ENCODE peak calls at places on chromosomes 3 and 15, in eight cellular contexts. One of them, this sample, is unnamed.
A peak's percentile ranks its signal among the peaks of the same experiment; 100 is the strongest.

GRCh38 chr3:48273594-48274211 is 32.8 kb downstream of the ZNF589 start:
- DNase-seq in naive thymus-derived CD4-positive, alpha-beta T cell: peak; percentile 52
- DNase-seq in pancreas: no peak
- DNase-seq in lower lobe of right lung: no peak
- DNase-seq in A549: peak; percentile 54
- DNase-seq in ovary: peak; percentile 43
- DNase-seq in spleen: no peak
- DNase-seq in CD8-positive, alpha-beta T cell: peak; percentile 34
- DNase-seq in this sample: peak; percentile 44

GRCh38 chr15:32688151-32688639 is 29.6 kb upstream of the GREM1 start:
- DNase-seq in naive thymus-derived CD4-positive, alpha-beta T cell: no peak
- DNase-seq in pancreas: peak; percentile 87
- DNase-seq in lower lobe of right lung: no peak
- DNase-seq in A549: peak; percentile 37
- DNase-seq in ovary: no peak
- DNase-seq in spleen: no peak
- DNase-seq in CD8-positive, alpha-beta T cell: no peak
- DNase-seq in this sample: no peak

GRCh38 chr3:60086811-60087210 is 1037.0 kb upstream of the CFAP20DC start:
- DNase-seq in naive thymus-derived CD4-positive, alpha-beta T cell: no peak
- DNase-seq in pancreas: no peak
- DNase-seq in lower lobe of right lung: no peak
- DNase-seq in A549: no peak
- DNase-seq in ovary: no peak
- DNase-seq in spleen: no peak
- DNase-seq in CD8-positive, alpha-beta T cell: no peak
- DNase-seq in this sample: no peak

GRCh38 chr3:127628788-127629456 is at the start of gene PODXL2:
- DNase-seq in naive thymus-derived CD4-positive, alpha-beta T cell: no peak
- DNase-seq in pancreas: peak; percentile 78
- DNase-seq in lower lobe of right lung: peak; percentile 69
- DNase-seq in A549: peak; percentile 56
- DNase-seq in ovary: peak; percentile 75
- DNase-seq in spleen: peak; percentile 84
- DNase-seq in CD8-positive, alpha-beta T cell: peak; percentile 9
- DNase-seq in this sample: no peak

GRCh38 chr3:88057650-88058321 is 1.0 kb downstream of the CGGBP1 start:
- DNase-seq in naive thymus-derived CD4-positive, alpha-beta T cell: peak; percentile 13
- DNase-seq in pancreas: no peak
- DNase-seq in lower lobe of right lung: no peak
- DNase-seq in A549: no peak
- DNase-seq in ovary: no peak
- DNase-seq in spleen: no peak
- DNase-seq in CD8-positive, alpha-beta T cell: no peak
- DNase-seq in this sample: no peak

GRCh38 chr3:104887069-104887468 is 479.6 kb upstream of the ALCAM start:
- DNase-seq in naive thymus-derived CD4-positive, alpha-beta T cell: no peak
- DNase-seq in pancreas: no peak
- DNase-seq in lower lobe of right lung: no peak
- DNase-seq in A549: no peak
- DNase-seq in ovary: no peak
- DNase-seq in spleen: no peak
- DNase-seq in CD8-positive, alpha-beta T cell: no peak
- DNase-seq in this sample: no peak

GRCh38 chr15:57559875-57560274 is 31.8 kb upstream of the MYZAP start:
- DNase-seq in naive thymus-derived CD4-positive, alpha-beta T cell: peak; percentile 48
- DNase-seq in pancreas: no peak
- DNase-seq in lower lobe of right lung: peak; percentile 71
- DNase-seq in A549: peak; percentile 69
- DNase-seq in ovary: peak; percentile 63
- DNase-seq in spleen: peak; percentile 83
- DNase-seq in CD8-positive, alpha-beta T cell: peak; percentile 47
- DNase-seq in this sample: peak; percentile 48

GRCh38 chr15:29765234-29765841 is 56.9 kb downstream of the TJP1 start:
- DNase-seq in naive thymus-derived CD4-positive, alpha-beta T cell: no peak
- DNase-seq in pancreas: no peak
- DNase-seq in lower lobe of right lung: no peak
- DNase-seq in A549: no peak
- DNase-seq in ovary: no peak
- DNase-seq in spleen: no peak
- DNase-seq in CD8-positive, alpha-beta T cell: no peak
- DNase-seq in this sample: no peak

GRCh38 chr3:185828755-185829154 is 3.9 kb upstream of the IGF2BP2 start:
- DNase-seq in naive thymus-derived CD4-positive, alpha-beta T cell: no peak
- DNase-seq in pancreas: no peak
- DNase-seq in lower lobe of right lung: no peak
- DNase-seq in A549: no peak
- DNase-seq in ovary: no peak
- DNase-seq in spleen: no peak
- DNase-seq in CD8-positive, alpha-beta T cell: no peak
- DNase-seq in this sample: no peak

GRCh38 chr15:51621917-51622268 is 678 bp downstream of the DMXL2 start:
- DNase-seq in naive thymus-derived CD4-positive, alpha-beta T cell: peak; percentile 17
- DNase-seq in pancreas: peak; percentile 71
- DNase-seq in lower lobe of right lung: peak; percentile 68
- DNase-seq in A549: peak; percentile 76
- DNase-seq in ovary: peak; percentile 46
- DNase-seq in spleen: peak; percentile 84
- DNase-seq in CD8-positive, alpha-beta T cell: peak; percentile 7
- DNase-seq in this sample: no peak

GRCh38 chr3:47412842-47413520 is 32.2 kb downstream of the PTPN23 start:
- DNase-seq in naive thymus-derived CD4-positive, alpha-beta T cell: no peak
- DNase-seq in pancreas: peak; percentile 62
- DNase-seq in lower lobe of right lung: no peak
- DNase-seq in A549: no peak
- DNase-seq in ovary: no peak
- DNase-seq in spleen: no peak
- DNase-seq in CD8-positive, alpha-beta T cell: no peak
- DNase-seq in this sample: no peak

GRCh38 chr15:27863000-27863399 is 236.1 kb downstream of the OCA2 start:
- DNase-seq in naive thymus-derived CD4-positive, alpha-beta T cell: no peak
- DNase-seq in pancreas: peak; percentile 34
- DNase-seq in lower lobe of right lung: no peak
- DNase-seq in A549: no peak
- DNase-seq in ovary: no peak
- DNase-seq in spleen: no peak
- DNase-seq in CD8-positive, alpha-beta T cell: no peak
- DNase-seq in this sample: no peak

GRCh38 chr3:10173926-10174435 is 9.3 kb downstream of the IRAK2 start:
- DNase-seq in naive thymus-derived CD4-positive, alpha-beta T cell: no peak
- DNase-seq in pancreas: no peak
- DNase-seq in lower lobe of right lung: peak; percentile 70
- DNase-seq in A549: peak; percentile 62
- DNase-seq in ovary: no peak
- DNase-seq in spleen: no peak
- DNase-seq in CD8-positive, alpha-beta T cell: no peak
- DNase-seq in this sample: no peak

GRCh38 chr15:36449084-36449661 is 130.3 kb upstream of the CDIN1 start:
- DNase-seq in naive thymus-derived CD4-positive, alpha-beta T cell: no peak
- DNase-seq in pancreas: no peak
- DNase-seq in lower lobe of right lung: no peak
- DNase-seq in A549: no peak
- DNase-seq in ovary: no peak
- DNase-seq in spleen: no peak
- DNase-seq in CD8-positive, alpha-beta T cell: no peak
- DNase-seq in this sample: no peak

GRCh38 chr3:123883656-123884257 is 375 bp downstream of the MYLK start:
- DNase-seq in naive thymus-derived CD4-positive, alpha-beta T cell: no peak
- DNase-seq in pancreas: peak; percentile 61
- DNase-seq in lower lobe of right lung: peak; percentile 48
- DNase-seq in A549: peak; percentile 18
- DNase-seq in ovary: peak; percentile 30
- DNase-seq in spleen: no peak
- DNase-seq in CD8-positive, alpha-beta T cell: no peak
- DNase-seq in this sample: no peak

GRCh38 chr3:149702691-149703426 is 45.0 kb upstream of the WWTR1 start:
- DNase-seq in naive thymus-derived CD4-positive, alpha-beta T cell: no peak
- DNase-seq in pancreas: no peak
- DNase-seq in lower lobe of right lung: no peak
- DNase-seq in A549: no peak
- DNase-seq in ovary: no peak
- DNase-seq in spleen: no peak
- DNase-seq in CD8-positive, alpha-beta T cell: no peak
- DNase-seq in this sample: no peak

GRCh38 chr15:64883097-64883581 is 28.6 kb upstream of the ANKDD1A start:
- DNase-seq in naive thymus-derived CD4-positive, alpha-beta T cell: no peak
- DNase-seq in pancreas: no peak
- DNase-seq in lower lobe of right lung: no peak
- DNase-seq in A549: no peak
- DNase-seq in ovary: no peak
- DNase-seq in spleen: peak; percentile 36
- DNase-seq in CD8-positive, alpha-beta T cell: no peak
- DNase-seq in this sample: no peak

GRCh38 chr3:63753567-63753966 is 65.5 kb upstream of the C3orf49 start:
- DNase-seq in naive thymus-derived CD4-positive, alpha-beta T cell: no peak
- DNase-seq in pancreas: no peak
- DNase-seq in lower lobe of right lung: no peak
- DNase-seq in A549: no peak
- DNase-seq in ovary: no peak
- DNase-seq in spleen: no peak
- DNase-seq in CD8-positive, alpha-beta T cell: no peak
- DNase-seq in this sample: no peak

GRCh38 chr3:48122504-48122903 is 65.7 kb downstream of the CDC25A start:
- DNase-seq in naive thymus-derived CD4-positive, alpha-beta T cell: no peak
- DNase-seq in pancreas: no peak
- DNase-seq in lower lobe of right lung: no peak
- DNase-seq in A549: no peak
- DNase-seq in ovary: no peak
- DNase-seq in spleen: no peak
- DNase-seq in CD8-positive, alpha-beta T cell: no peak
- DNase-seq in this sample: no peak

GRCh38 chr3:67790043-67790442 is 135.6 kb upstream of the SUCLG2 start:
- DNase-seq in naive thymus-derived CD4-positive, alpha-beta T cell: peak; percentile 25
- DNase-seq in pancreas: no peak
- DNase-seq in lower lobe of right lung: no peak
- DNase-seq in A549: peak; percentile 5
- DNase-seq in ovary: no peak
- DNase-seq in spleen: no peak
- DNase-seq in CD8-positive, alpha-beta T cell: peak; percentile 50
- DNase-seq in this sample: peak; percentile 24

GRCh38 chr3:127448671-127449070 is 141.9 kb downstream of the TPRA1 start:
- DNase-seq in naive thymus-derived CD4-positive, alpha-beta T cell: no peak
- DNase-seq in pancreas: no peak
- DNase-seq in lower lobe of right lung: no peak
- DNase-seq in A549: no peak
- DNase-seq in ovary: no peak
- DNase-seq in spleen: peak; percentile 18
- DNase-seq in CD8-positive, alpha-beta T cell: no peak
- DNase-seq in this sample: no peak

GRCh38 chr15:87268675-87269074 is 987.9 kb downstream of the NTRK3 start:
- DNase-seq in naive thymus-derived CD4-positive, alpha-beta T cell: no peak
- DNase-seq in pancreas: no peak
- DNase-seq in lower lobe of right lung: no peak
- DNase-seq in A549: no peak
- DNase-seq in ovary: no peak
- DNase-seq in spleen: no peak
- DNase-seq in CD8-positive, alpha-beta T cell: no peak
- DNase-seq in this sample: no peak

GRCh38 chr3:98521897-98522537 is 685 bp downstream of the CLDND1 start:
- DNase-seq in naive thymus-derived CD4-positive, alpha-beta T cell: peak; percentile 38
- DNase-seq in pancreas: no peak
- DNase-seq in lower lobe of right lung: peak; percentile 44
- DNase-seq in A549: peak; percentile 25
- DNase-seq in ovary: no peak
- DNase-seq in spleen: peak; percentile 78
- DNase-seq in CD8-positive, alpha-beta T cell: peak; percentile 26
- DNase-seq in this sample: peak; percentile 18

GRCh38 chr15:95405447-95405846 is 925.1 kb upstream of the NR2F2 start:
- DNase-seq in naive thymus-derived CD4-positive, alpha-beta T cell: no peak
- DNase-seq in pancreas: no peak
- DNase-seq in lower lobe of right lung: no peak
- DNase-seq in A549: no peak
- DNase-seq in ovary: peak; percentile 19
- DNase-seq in spleen: no peak
- DNase-seq in CD8-positive, alpha-beta T cell: no peak
- DNase-seq in this sample: no peak

GRCh38 chr15:95407534-95407933 is 923.0 kb upstream of the NR2F2 start:
- DNase-seq in naive thymus-derived CD4-positive, alpha-beta T cell: no peak
- DNase-seq in pancreas: no peak
- DNase-seq in lower lobe of right lung: no peak
- DNase-seq in A549: no peak
- DNase-seq in ovary: no peak
- DNase-seq in spleen: no peak
- DNase-seq in CD8-positive, alpha-beta T cell: no peak
- DNase-seq in this sample: no peak

DNA sequence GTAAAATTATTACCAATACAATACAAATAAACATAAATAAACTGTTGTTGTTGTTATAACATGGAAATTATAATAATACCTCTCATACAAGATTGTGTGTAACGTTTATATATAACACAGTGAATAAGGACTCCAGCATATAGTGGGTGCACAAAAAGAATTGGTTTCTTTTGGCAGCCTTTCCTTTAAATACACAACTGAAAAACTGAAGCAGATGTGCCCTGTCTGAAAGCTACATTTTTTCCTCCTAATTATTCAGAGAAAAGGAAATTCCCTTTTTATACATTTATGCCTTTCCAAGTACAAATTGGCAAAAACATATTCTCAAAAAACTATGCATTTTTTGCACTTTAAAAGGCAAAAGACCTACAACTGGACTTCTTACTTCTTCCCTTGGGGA is 928.9 kb upstream of the NR2F2 start:
- DNase-seq in naive thymus-derived CD4-positive, alpha-beta T cell: no peak
- DNase-seq in pancreas: no peak
- DNase-seq in lower lobe of right lung: no peak
- DNase-seq in A549: no peak
- DNase-seq in ovary: no peak
- DNase-seq in spleen: no peak
- DNase-seq in CD8-positive, alpha-beta T cell: no peak
- DNase-seq in this sample: no peak
- H3K9me3 ChIP-seq in naive thymus-derived CD4-positive, alpha-beta T cell: no peaks in the 10 kb centered on the region
- H3K9me3 ChIP-seq in pancreas: no peaks in the 10 kb centered on the region
- H3K9me3 ChIP-seq in lower lobe of right lung: no peaks in the 10 kb centered on the region
- H3K9me3 ChIP-seq in A549: no peaks in the 10 kb centered on the region
- H3K9me3 ChIP-seq in ovary: no peaks in the 10 kb centered on the region
- H3K9me3 ChIP-seq in spleen: no peaks in the 10 kb centered on the region
- H3K9me3 ChIP-seq in CD8-positive, alpha-beta T cell: no peaks in the 10 kb centered on the region
- H3K9me3 ChIP-seq in this sample: no peaks in the 10 kb centered on the region

GRCh38 chr3:6743067-6743720 is 117.7 kb upstream of the GRM7 start:
- DNase-seq in naive thymus-derived CD4-positive, alpha-beta T cell: no peak
- DNase-seq in pancreas: no peak
- DNase-seq in lower lobe of right lung: no peak
- DNase-seq in A549: no peak
- DNase-seq in ovary: no peak
- DNase-seq in spleen: no peak
- DNase-seq in CD8-positive, alpha-beta T cell: no peak
- DNase-seq in this sample: no peak
- H3K9me3 ChIP-seq in naive thymus-derived CD4-positive, alpha-beta T cell: no peaks in the 10 kb centered on the region
- H3K9me3 ChIP-seq in pancreas: no peaks in the 10 kb centered on the region
- H3K9me3 ChIP-seq in lower lobe of right lung: no peaks in the 10 kb centered on the region
- H3K9me3 ChIP-seq in A549: no peaks in the 10 kb centered on the region
- H3K9me3 ChIP-seq in ovary: no peaks in the 10 kb centered on the region
- H3K9me3 ChIP-seq in spleen: no peaks in the 10 kb centered on the region
- H3K9me3 ChIP-seq in CD8-positive, alpha-beta T cell: no peaks in the 10 kb centered on the region
- H3K9me3 ChIP-seq in this sample: peaks cover 2% of the 10 kb centered on the region

GRCh38 chr3:84685467-84685866 is 273.3 kb upstream of the CADM2 start:
- DNase-seq in naive thymus-derived CD4-positive, alpha-beta T cell: no peak
- DNase-seq in pancreas: no peak
- DNase-seq in lower lobe of right lung: no peak
- DNase-seq in A549: no peak
- DNase-seq in ovary: no peak
- DNase-seq in spleen: no peak
- DNase-seq in CD8-positive, alpha-beta T cell: no peak
- DNase-seq in this sample: no peak
- H3K9me3 ChIP-seq in naive thymus-derived CD4-positive, alpha-beta T cell: no peaks in the 10 kb centered on the region
- H3K9me3 ChIP-seq in pancreas: no peaks in the 10 kb centered on the region
- H3K9me3 ChIP-seq in lower lobe of right lung: no peaks in the 10 kb centered on the region
- H3K9me3 ChIP-seq in A549: no peaks in the 10 kb centered on the region
- H3K9me3 ChIP-seq in ovary: no peaks in the 10 kb centered on the region
- H3K9me3 ChIP-seq in spleen: peaks cover 4% of the 10 kb centered on the region
- H3K9me3 ChIP-seq in CD8-positive, alpha-beta T cell: no peaks in the 10 kb centered on the region
- H3K9me3 ChIP-seq in this sample: no peaks in the 10 kb centered on the region

GRCh38 chr15:34158355-34158754 is 51.5 kb downstream of the KATNBL1 start:
- DNase-seq in naive thymus-derived CD4-positive, alpha-beta T cell: no peak
- DNase-seq in pancreas: no peak
- DNase-seq in lower lobe of right lung: no peak
- DNase-seq in A549: no peak
- DNase-seq in ovary: no peak
- DNase-seq in spleen: no peak
- DNase-seq in CD8-positive, alpha-beta T cell: no peak
- DNase-seq in this sample: no peak
- H3K9me3 ChIP-seq in naive thymus-derived CD4-positive, alpha-beta T cell: no peaks in the 10 kb centered on the region
- H3K9me3 ChIP-seq in pancreas: no peaks in the 10 kb centered on the region
- H3K9me3 ChIP-seq in lower lobe of right lung: peaks cover 33% of the 10 kb centered on the region
- H3K9me3 ChIP-seq in A549: peaks cover 66% of the 10 kb centered on the region
- H3K9me3 ChIP-seq in ovary: peaks cover 3% of the 10 kb centered on the region
- H3K9me3 ChIP-seq in spleen: peaks cover 27% of the 10 kb centered on the region
- H3K9me3 ChIP-seq in CD8-positive, alpha-beta T cell: peaks cover 4% of the 10 kb centered on the region
- H3K9me3 ChIP-seq in this sample: peaks cover 10% of the 10 kb centered on the region